ENCODE peak calls at places on chromosome 18, in six cellular contexts. H is psoas muscle; V is activated naive CD4-positive, alpha-beta T cell treated with anti-CD3 and anti-CD28 coated beads, Interleukin-2, amount 50 U/mL, for 72 hours; F is substantia nigra; C is activated T-cell treated with anti-CD3 and anti-CD28 coated beads for 1 hour; D is NAMALWA. R is an unnamed sample.

GRCh38 chr18:61322265-61322873 is 10.9 kb upstream of the CDH20 start:
- DNase-seq in F (peak), V (peak), D (peak), H (peak), C (no peak), R (no peak)

GRCh38 chr18:54416459-54416858 is 58.8 kb downstream of the C18orf54 start:
- DNase-seq in F (no peak), H (no peak), V (no peak), D (no peak), C (no peak), R (no peak)

GRCh38 chr18:10381951-10382350 is 72.5 kb upstream of the APCDD1 start:
- DNase-seq in V (no peak), C (no peak), D (no peak), H (no peak), F (no peak), R (no peak)

GRCh38 chr18:77070627-77071026 is 62.0 kb downstream of the MBP start:
- DNase-seq in V (no peak), F (no peak), H (no peak), D (no peak), C (no peak), R (no peak)

GRCh38 chr18:67794512-67794911 is 278.0 kb upstream of the DSEL start:
- DNase-seq in C (no peak), H (no peak), F (no peak), D (no peak), V (no peak), R (no peak)

GRCh38 chr18:67783215-67783946 is 266.9 kb upstream of the DSEL start:
- DNase-seq in C (no peak), V (no peak), D (no peak), H (no peak), F (no peak), R (no peak)

GRCh38 chr18:23092121-23092520 is 43.2 kb upstream of the CABLES1 start:
- DNase-seq in F (no peak), D (no peak), H (no peak), C (no peak), V (no peak), R (no peak)

GRCh38 chr18:39753178-39753577 is 2187.6 kb upstream of the CELF4 start:
- DNase-seq in V (no peak), F (no peak), D (no peak), C (no peak), H (no peak), R (no peak)

GRCh38 chr18:11343096-11343495 is 193.7 kb upstream of the PIEZO2 start:
- DNase-seq in V (no peak), H (no peak), D (no peak), C (no peak), F (no peak), R (no peak)

GRCh38 chr18:22466608-22467390 is 49.1 kb upstream of the CTAGE1 start:
- DNase-seq in F (no peak), V (no peak), H (no peak), D (no peak), C (no peak), R (no peak)

GRCh38 chr18:13696961-13697360 is 29.4 kb downstream of the FAM210A start:
- DNase-seq in F (no peak), C (no peak), V (no peak), H (no peak), D (no peak), R (no peak)

GRCh38 chr18:3117493-3118192 is 102.1 kb downstream of the MYOM1 start:
- DNase-seq in F (no peak), H (no peak), C (no peak), V (no peak), D (no peak), R (no peak)

GRCh38 chr18:34773378-34773777 is 63.3 kb downstream of the DTNA start:
- DNase-seq in V (no peak), H (no peak), F (no peak), C (no peak), D (no peak), R (no peak)

GRCh38 chr18:12283256-12283655 is 24.8 kb upstream of the TUBB6 start:
- DNase-seq in C (no peak), D (no peak), F (no peak), V (no peak), H (no peak), R (no peak)

GRCh38 chr18:73785276-73785675 is 362.4 kb downstream of the FBXO15 start:
- DNase-seq in C (no peak), D (no peak), F (no peak), H (no peak), V (no peak), R (no peak)

GRCh38 chr18:25298853-25299274 is 53.1 kb downstream of the ZNF521 start:
- DNase-seq in H (peak), D (no peak), C (no peak), V (no peak), F (no peak), R (no peak)

GRCh38 chr18:63155169-63155852 is 164.3 kb downstream of the BCL2 start:
- DNase-seq in V (peak), C (peak), H (peak), F (peak), D (peak), R (peak)

GRCh38 chr18:3593381-3593903 is 143.5 kb downstream of the TGIF1 start:
- DNase-seq in F (peak), C (no peak), V (no peak), D (no peak), H (no peak), R (no peak)

GRCh38 chr18:47964086-47964485 is 33.6 kb upstream of the SMAD2 start:
- DNase-seq in D (no peak), V (no peak), F (no peak), C (no peak), H (no peak), R (no peak)

GRCh38 chr18:13235326-13235937 is 16.9 kb downstream of the LDLRAD4 start:
- DNase-seq in F (no peak), H (no peak), V (no peak), D (no peak), C (no peak), R (no peak)

GRCh38 chr18:45689386-45689785 is 34.6 kb upstream of the SLC14A1 start:
- DNase-seq in D (no peak), V (no peak), F (no peak), H (no peak), C (no peak), R (no peak)

GRCh38 chr18:35409921-35410320 is 32.8 kb upstream of the ZNF396 start:
- DNase-seq in D (peak), V (no peak), C (no peak), F (no peak), H (no peak), R (no peak)

GRCh38 chr18:31610841-31611240 is 19.2 kb downstream of the TTR start:
- DNase-seq in D (peak), C (no peak), V (no peak), F (no peak), H (no peak), R (no peak)

GRCh38 chr18:2797951-2798350 is 48.9 kb upstream of the EMILIN2 start:
- DNase-seq in C (no peak), D (no peak), F (no peak), H (no peak), V (no peak), R (no peak)

GRCh38 chr18:3771121-3771971 is 321.4 kb downstream of the TGIF1 start:
- DNase-seq in C (peak), H (peak), F (peak), D (peak), V (peak), R (peak)

GRCh38 chr18:50457639-50458038 is 82.8 kb downstream of the SKA1 start:
- DNase-seq in D (no peak), H (no peak), V (no peak), F (no peak), C (no peak), R (no peak)

GRCh38 chr18:55543130-55543704 is 44.8 kb downstream of the TCF4 start:
- DNase-seq in H (no peak), V (no peak), D (no peak), F (no peak), C (no peak), R (no peak)

R was measured in activated B cell treated with CpG ODN at 0.5 μM for 24 hours.